ENCODE peak calls at places on chromosome 21, in nine cellular contexts. I is fibroblast of lung; N is colonic mucosa; F is upper lobe of left lung; G is CD4-positive, alpha-beta T cell; J is progenitor cell of endocrine pancreas; X is AG10803; E is stimulated activated CD8-positive, alpha-beta memory T cell treated with anti-CD3 and anti-CD28 coated beads, Interleukin-15, amount 100 ng/mL, for 24 hours; P is SJSA1. U is an unnamed sample.

GRCh38 chr21:34351786-34352241 is 12.0 kb upstream of the KCNE2 start:
- DNase-seq in J (peak), I (peak), X (peak), E (no peak), P (no peak), G (peak), N (peak), F (no peak), U (peak)

GRCh38 chr21:28822882-28823335 is 169.8 kb downstream of the LTN1 start:
- DNase-seq in P (no peak), X (peak), G (no peak), F (no peak), E (no peak), I (peak), N (peak), J (no peak), U (no peak)

GRCh38 chr21:43880111-43880985 is 15.3 kb downstream of the AGPAT3 start:
- DNase-seq in I (no peak), E (no peak), N (no peak), P (no peak), X (peak), F (no peak), G (no peak), J (no peak), U (no peak)

GRCh38 chr21:36104306-36105300 is 30.3 kb upstream of the CBR3 start:
- DNase-seq in I (peak), X (peak), J (peak), N (peak), E (peak), G (peak), F (no peak), P (peak), U (peak)

GRCh38 chr21:28253378-28253777 is 739.3 kb downstream of the LTN1 start:
- DNase-seq in P (no peak), X (peak), E (no peak), I (peak), N (no peak), G (no peak), F (no peak), J (no peak), U (no peak)

GRCh38 chr21:42122808-42123207 is 51.7 kb downstream of the UMODL1 start:
- DNase-seq in I (no peak), J (no peak), X (no peak), P (no peak), E (no peak), N (no peak), F (peak), G (no peak), U (no peak)

GRCh38 chr21:42174173-42174572 is 44.8 kb upstream of the ABCG1 start:
- DNase-seq in P (no peak), J (no peak), X (no peak), I (no peak), N (no peak), G (no peak), F (no peak), E (no peak), U (no peak)

GRCh38 chr21:45265721-45266517 is 21.8 kb downstream of the POFUT2 start:
- DNase-seq in I (no peak), N (peak), G (no peak), F (peak), P (peak), J (peak), X (no peak), E (no peak), U (no peak)

GRCh38 chr21:25199944-25200343 is 407.3 kb downstream of the MRPL39 start:
- DNase-seq in N (no peak), G (no peak), F (no peak), P (no peak), E (no peak), J (no peak), X (no peak), I (no peak), U (no peak)

GRCh38 chr21:44556879-44557278 is 1.7 kb downstream of the KRTAP10-3 start:
- DNase-seq in F (no peak), E (no peak), P (no peak), G (no peak), J (peak), X (no peak), I (no peak), N (no peak), U (no peak)

GRCh38 chr21:28509031-28509430 is 483.6 kb downstream of the LTN1 start:
- DNase-seq in J (no peak), N (no peak), F (no peak), I (no peak), X (no peak), P (no peak), E (no peak), G (no peak), U (no peak)

GRCh38 chr21:28704746-28705145 is 287.9 kb downstream of the LTN1 start:
- DNase-seq in N (no peak), J (no peak), I (peak), F (no peak), E (no peak), X (no peak), P (no peak), G (no peak), U (no peak)

GRCh38 chr21:41805038-41805437 is 38.2 kb upstream of the RIPK4 start:
- DNase-seq in E (no peak), J (no peak), X (no peak), I (no peak), G (no peak), F (no peak), P (no peak), N (no peak), U (no peak)

GRCh38 chr21:35924714-35925301 is 135.5 kb downstream of the SETD4 start:
- DNase-seq in P (no peak), E (no peak), F (no peak), G (no peak), J (no peak), N (no peak), I (peak), X (peak), U (no peak)

U was measured in CD4-positive, CD25-positive, alpha-beta regulatory T cell.